ENCODE peak calls at places on chromosomes 11 and 22, in six cellular contexts. H is cardiac muscle cell, Y is fibroblast of lung, X is BJ, M is pancreas, F is right lobe of liver. E is an unnamed sample.

GRCh38 chr11:19957301-19957985 is 202.8 kb downstream of the DBX1 start:
- DNase-seq in H (no peak), Y (peak; percentile 48), X (no peak), M (no peak), F (no peak), E (no peak)

GRCh38 chr11:96145163-96145585 is 197.8 kb downstream of the MAML2 start:
- DNase-seq in H (no peak), Y (peak; percentile 55), X (peak; percentile 70), M (no peak), F (no peak), E (no peak)

GRCh38 chr11:6755303-6755952 is 16.3 kb downstream of the OR2AG2 start:
- DNase-seq in H (peak; percentile 57), Y (no peak), X (no peak), M (peak; percentile 28), F (peak; percentile 49), E (no peak)

GRCh38 chr11:20156280-20156875 is 3.9 kb downstream of the DBX1 start:
- DNase-seq in H (no peak), Y (no peak), X (no peak), M (no peak), F (no peak), E (no peak)

GRCh38 chr11:99452076-99452475 is 431.3 kb downstream of the CNTN5 start:
- DNase-seq in H (no peak), Y (no peak), X (no peak), M (no peak), F (no peak), E (no peak)

GRCh38 chr11:72406536-72407507 is 27.5 kb downstream of the CLPB start:
- DNase-seq in H (peak; percentile 37), Y (no peak), X (no peak), M (no peak), F (no peak), E (no peak)

GRCh38 chr22:45882881-45883810 is 93.8 kb downstream of the WNT7B start:
- DNase-seq in H (no peak), Y (no peak), X (no peak), M (no peak), F (no peak), E (peak; percentile 10)

GRCh38 chr11:72652871-72653615 is 21.2 kb downstream of the PDE2A start:
- DNase-seq in H (no peak), Y (no peak), X (no peak), M (no peak), F (no peak), E (no peak)

GRCh38 chr22:42596863-42597530 is 17.7 kb downstream of the POLDIP3 start:
- DNase-seq in H (no peak), Y (no peak), X (no peak), M (no peak), F (no peak), E (no peak)

GRCh38 chr11:5933116-5933515 is 8.9 kb upstream of the OR56A3 start:
- DNase-seq in H (no peak), Y (no peak), X (no peak), M (no peak), F (no peak), E (no peak)

GRCh38 chr11:27700351-27701261 is at the start of gene BDNF:
- DNase-seq in H (peak; percentile 55), Y (peak; percentile 63), X (no peak), M (no peak), F (no peak), E (no peak)

GRCh38 chr22:46399625-46400024 is 64.1 kb downstream of the TRMU start:
- DNase-seq in H (no peak), Y (no peak), X (no peak), M (no peak), F (no peak), E (no peak)

GRCh38 chr22:44359496-44360110 is 46.9 kb upstream of the SHISAL1 start:
- DNase-seq in H (no peak), Y (no peak), X (no peak), M (no peak), F (peak; percentile 20), E (no peak)

GRCh38 chr11:94544582-94544831 is 786 bp downstream of the FUT4 start:
- DNase-seq in H (no peak), Y (no peak), X (no peak), M (no peak), F (no peak), E (no peak)

GRCh38 chr11:86717817-86718501 is 45.5 kb upstream of the ME3 start:
- DNase-seq in H (no peak), Y (peak; percentile 51), X (no peak), M (no peak), F (no peak), E (no peak)

GRCh38 chr11:61838501-61838900 is 10.4 kb downstream of the FADS2 start:
- DNase-seq in H (no peak), Y (no peak), X (no peak), M (no peak), F (no peak), E (no peak)

GRCh38 chr22:38653741-38654140 is 2.5 kb downstream of the FAM227A start:
- DNase-seq in H (no peak), Y (no peak), X (no peak), M (no peak), F (no peak), E (no peak)

GRCh38 chr11:16293204-16293681 is 63.1 kb downstream of the SOX6 start:
- DNase-seq in H (peak; percentile 16), Y (peak; percentile 55), X (peak; percentile 14), M (no peak), F (no peak), E (no peak)

GRCh38 chr11:36278531-36279245 is 10.5 kb downstream of the COMMD9 start:
- DNase-seq in H (no peak), Y (peak; percentile 30), X (no peak), M (no peak), F (no peak), E (no peak)

GRCh38 chr11:101686514-101686913 is 102.7 kb upstream of the TRPC6 start:
- DNase-seq in H (peak; percentile 15), Y (peak; percentile 90), X (peak; percentile 19), M (no peak), F (no peak), E (no peak)

GRCh38 chr22:39984006-39984405 is 10.7 kb upstream of the FAM83F start:
- DNase-seq in H (peak; percentile 57), Y (peak; percentile 68), X (no peak), M (no peak), F (no peak), E (no peak)

GRCh38 chr11:107591098-107591445 is at the start of gene ELMOD1:
- DNase-seq in H (peak; percentile 50), Y (peak; percentile 47), X (no peak), M (peak; percentile 22), F (peak; percentile 86), E (no peak)
- TF ChIP-seq CTCF in H (no peak), Y (no peak), X (peak; percentile 24), M (no peak), F (peak; percentile 27), E (no peak)

GRCh38 chr11:976431-977160 is 50.9 kb downstream of the AP2A2 start:
- DNase-seq in H (peak; percentile 70), Y (peak; percentile 63), X (no peak), M (no peak), F (no peak), E (no peak)
- TF ChIP-seq CTCF in H (peak; percentile 19), Y (peak; percentile 10), X (peak; percentile 25), M (no peak), F (no peak), E (no peak)

DNA sequence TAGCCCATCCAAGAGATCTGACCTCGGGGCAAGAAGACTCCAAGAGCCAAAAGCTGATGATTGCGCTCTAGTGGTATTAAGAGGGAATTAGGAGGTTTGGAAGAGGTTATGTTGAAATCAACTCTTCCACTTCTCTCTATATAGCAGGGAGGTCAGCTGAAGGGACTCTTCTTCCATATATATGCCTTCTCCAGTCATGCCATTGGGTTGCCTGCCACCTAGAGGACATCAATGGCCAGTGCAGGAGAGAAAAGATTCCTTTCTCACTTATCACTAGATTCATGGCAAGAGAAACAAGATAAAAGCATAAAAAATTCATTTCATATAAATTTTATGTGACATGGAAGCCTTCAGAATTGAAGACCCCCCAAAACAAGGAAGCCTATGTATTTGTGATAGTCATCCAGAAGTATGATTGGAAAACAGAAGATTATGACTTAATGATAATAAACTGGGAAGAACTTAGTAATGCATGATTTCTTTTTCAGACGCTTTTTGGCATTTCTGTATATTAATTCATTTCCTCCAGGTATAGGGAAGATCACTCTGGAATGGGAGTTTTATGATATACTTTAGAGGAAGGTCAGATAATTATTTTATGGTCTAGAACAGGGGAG is 435.1 kb upstream of the DDI1 start:
- DNase-seq in H (peak; percentile 87), Y (peak; percentile 47), X (no peak), M (peak; percentile 33), F (peak; percentile 45), E (no peak)
- TF ChIP-seq CTCF in H (peak; percentile 94), Y (peak; percentile 97), X (peak; percentile 93), M (peak; percentile 70), F (peak; percentile 85), E (peak; percentile 42)

GRCh38 chr22:19799322-19800190 is 39.0 kb downstream of the TBX1 start:
- DNase-seq in H (peak; percentile 86), Y (peak; percentile 97), X (peak; percentile 92), M (no peak), F (no peak), E (peak; percentile 90)
- TF ChIP-seq CTCF in H (peak; percentile 30), Y (no peak), X (peak; percentile 36), M (no peak), F (no peak), E (peak; percentile 11)

DNA sequence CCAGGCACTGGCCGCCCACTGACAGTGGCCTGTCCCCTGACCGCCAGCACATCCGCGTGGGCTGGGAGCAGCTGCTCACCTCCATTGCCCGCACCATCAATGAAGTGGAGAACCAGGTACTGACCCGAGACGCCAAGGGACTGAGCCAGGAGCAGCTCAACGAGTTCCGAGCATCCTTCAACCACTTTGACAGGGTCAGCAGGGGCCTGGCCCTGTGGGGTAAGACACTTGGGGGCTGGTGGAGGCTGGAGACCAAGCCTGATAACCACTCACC is 6.5 kb downstream of the CTSF start:
- DNase-seq in H (no peak), Y (no peak), X (no peak), M (no peak), F (no peak), E (no peak)
- TF ChIP-seq CTCF in H (no peak), Y (no peak), X (no peak), M (no peak), F (no peak), E (no peak)

DNA sequence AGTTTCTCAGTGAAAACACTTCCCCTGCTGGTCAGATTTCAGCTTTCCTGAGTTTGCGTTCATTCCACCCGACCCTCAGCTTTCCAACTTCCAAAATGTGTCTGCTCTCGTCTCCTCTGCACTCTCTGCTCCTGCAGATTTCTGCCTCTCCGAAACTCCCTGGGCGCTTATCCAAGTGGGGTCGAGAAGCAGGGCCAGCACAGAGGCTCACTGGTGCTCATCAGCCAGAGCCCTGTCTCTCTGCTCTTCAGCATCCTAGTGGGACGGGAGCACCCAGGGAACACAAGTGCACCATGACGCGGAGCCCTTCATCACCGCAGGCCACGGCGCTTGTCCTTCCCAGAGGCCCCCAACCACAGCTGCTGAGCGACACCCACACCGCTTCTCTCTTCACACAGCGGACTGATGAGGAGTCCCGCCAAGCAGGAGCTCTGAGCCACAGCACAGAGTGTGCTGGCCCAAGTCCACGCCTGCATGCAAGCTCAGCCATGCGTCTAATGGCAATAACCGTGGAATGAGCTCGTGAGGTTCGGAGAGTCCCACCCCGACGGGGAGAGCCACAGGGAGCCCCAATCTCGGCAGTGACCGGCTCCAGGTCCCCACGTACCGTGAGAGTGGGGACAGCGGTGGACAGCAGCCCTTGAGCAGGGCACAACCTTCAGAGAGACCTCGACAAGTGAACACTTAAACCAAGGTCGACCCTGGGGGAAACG is 27.9 kb upstream of the MOB2 start:
- DNase-seq in H (no peak), Y (peak; percentile 50), X (no peak), M (no peak), F (no peak), E (peak; percentile 61)
- TF ChIP-seq CTCF in H (no peak), Y (no peak), X (no peak), M (no peak), F (no peak), E (no peak)